ENCODE peak calls at places on chromosome 16, in nine cellular contexts. I, M, K, C, Q, Z, G, A and U are unnamed samples. For H3K4me1, the result is how much of the 10 kb centered on the place peaks cover.

GRCh38 chr16:52492789-52493357 is 54.1 kb downstream of the TOX3 start:
- DNase-seq in I (no peak), M (no peak), K (no peak), C (no peak), Q (no peak), Z (no peak), G (no peak), A (no peak), U (no peak)

GRCh38 chr16:67663151-67663876 is 2.6 kb downstream of the PARD6A start:
- DNase-seq in I (no peak), M (peak), K (peak), C (no peak), Q (no peak), Z (peak), G (peak), A (no peak), U (no peak)

GRCh38 chr16:10558305-10558704 is 22.1 kb downstream of the EMP2 start:
- DNase-seq in I (no peak), M (no peak), K (no peak), C (no peak), Q (no peak), Z (no peak), G (no peak), A (no peak), U (no peak)

GRCh38 chr16:10564591-10564990 is 15.8 kb downstream of the EMP2 start:
- DNase-seq in I (no peak), M (no peak), K (no peak), C (no peak), Q (no peak), Z (no peak), G (no peak), A (no peak), U (no peak)

GRCh38 chr16:77236063-77236511 is 36.9 kb downstream of the SYCE1L start:
- DNase-seq in I (peak), M (peak), K (peak), C (peak), Q (peak), Z (peak), G (peak), A (peak), U (peak)

GRCh38 chr16:12456355-12456754 is 347.3 kb downstream of the CPPED1 start:
- DNase-seq in I (no peak), M (no peak), K (no peak), C (no peak), Q (no peak), Z (no peak), G (no peak), A (no peak), U (no peak)

GRCh38 chr16:53784312-53784711 is 80.4 kb downstream of the FTO start:
- DNase-seq in I (no peak), M (no peak), K (no peak), C (no peak), Q (no peak), Z (no peak), G (no peak), A (no peak), U (no peak)

GRCh38 chr16:12021578-12022265 is 45.2 kb downstream of the SNX29 start:
- DNase-seq in I (no peak), M (no peak), K (no peak), C (no peak), Q (no peak), Z (no peak), G (no peak), A (no peak), U (no peak)

GRCh38 chr16:48365030-48365600 is 20.1 kb downstream of the SIAH1 start:
- DNase-seq in I (no peak), M (no peak), K (no peak), C (no peak), Q (no peak), Z (no peak), G (no peak), A (no peak), U (no peak)

GRCh38 chr16:78460428-78460827 is 361.0 kb downstream of the WWOX start:
- DNase-seq in I (no peak), M (no peak), K (no peak), C (no peak), Q (no peak), Z (no peak), G (no peak), A (no peak), U (no peak)

GRCh38 chr16:20966746-20967145 is 66.2 kb downstream of the LYRM1 start:
- DNase-seq in I (no peak), M (no peak), K (no peak), C (no peak), Q (no peak), Z (no peak), G (no peak), A (no peak), U (no peak)

GRCh38 chr16:19265531-19265930 is 20.0 kb upstream of the CLEC19A start:
- DNase-seq in I (no peak), M (no peak), K (no peak), C (no peak), Q (no peak), Z (no peak), G (no peak), A (no peak), U (no peak)
- H3K4me1 ChIP-seq in I (under half), M (under half), K (under half), C (under half), Q (under half), Z (under half), G (under half), A (under half), U (under half)

GRCh38 chr16:81277681-81278080 is 37.1 kb upstream of the GAN start:
- DNase-seq in I (no peak), M (no peak), K (no peak), C (no peak), Q (peak), Z (no peak), G (no peak), A (no peak), U (peak)
- H3K4me1 ChIP-seq in I (under half), M (under half), K (under half), C (under half), Q (under half), Z (under half), G (under half), A (under half), U (under half)

DNA sequence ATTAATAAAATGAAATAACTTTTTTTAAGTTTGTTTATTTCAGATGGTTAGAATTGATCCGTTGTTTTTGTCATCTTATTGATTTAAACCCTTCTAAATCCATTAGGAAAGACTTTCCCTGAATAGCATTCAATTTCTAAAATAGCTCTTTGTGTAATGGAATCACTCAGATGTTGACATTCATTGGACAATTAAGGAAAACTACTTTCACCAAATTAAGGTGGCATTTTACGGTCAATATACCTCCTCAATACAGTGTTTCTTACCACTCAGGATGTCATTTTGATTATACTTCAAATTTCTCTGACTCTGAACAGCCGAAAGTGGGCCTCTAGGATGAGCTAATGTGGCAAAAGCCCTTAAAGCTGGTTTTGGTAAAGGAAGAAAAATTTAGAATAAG is 1.8 kb downstream of the ARL6IP1 start:
- DNase-seq in I (no peak), M (no peak), K (no peak), C (no peak), Q (no peak), Z (no peak), G (no peak), A (no peak), U (no peak)
- H3K4me1 ChIP-seq in I (under half), M (half or more), K (under half), C (under half), Q (under half), Z (under half), G (under half), A (under half), U (under half)

GRCh38 chr16:66508914-66509496 is 40.9 kb downstream of the TK2 start:
- DNase-seq in I (peak), M (no peak), K (peak), C (no peak), Q (no peak), Z (no peak), G (no peak), A (no peak), U (no peak)
- H3K4me1 ChIP-seq in I (under half), M (half or more), K (under half), C (under half), Q (under half), Z (under half), G (under half), A (under half), U (half or more)

GRCh38 chr16:17469742-17470001 is 1.1 kb downstream of the XYLT1 start:
- DNase-seq in I (no peak), M (no peak), K (no peak), C (no peak), Q (no peak), Z (no peak), G (no peak), A (no peak), U (no peak)

GRCh38 chr16:17474037-17474436 is 3.3 kb upstream of the XYLT1 start:
- DNase-seq in I (no peak), M (no peak), K (no peak), C (no peak), Q (no peak), Z (no peak), G (peak), A (peak), U (no peak)

GRCh38 chr16:17470871-17471744 is at the start of gene XYLT1:
- DNase-seq in I (peak), M (peak), K (peak), C (no peak), Q (peak), Z (peak), G (no peak), A (peak), U (peak)

GRCh38 chr16:17470002-17470870 is 524 bp downstream of the XYLT1 start:
- DNase-seq in I (no peak), M (no peak), K (peak), C (no peak), Q (peak), Z (peak), G (no peak), A (peak), U (peak)

DNA sequence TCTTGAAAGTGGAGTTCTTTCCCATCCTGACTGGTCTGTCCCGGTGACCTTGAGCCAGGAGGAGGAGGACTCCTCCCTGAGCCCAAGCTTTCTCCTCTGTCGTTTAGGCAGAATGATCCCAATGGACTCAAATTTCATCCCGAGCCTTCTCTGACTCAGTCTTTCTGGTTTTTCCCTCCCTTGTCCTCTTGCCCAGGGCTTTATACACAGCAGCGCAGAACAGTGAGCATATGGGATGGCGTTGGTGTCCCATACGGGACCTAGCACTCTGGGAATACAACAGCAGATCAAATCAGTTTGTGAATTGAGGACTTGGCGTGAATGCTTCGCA is 950 bp upstream of the XYLT1 start:
- DNase-seq in I (no peak), M (no peak), K (no peak), C (no peak), Q (no peak), Z (no peak), G (no peak), A (no peak), U (no peak)
- H3K4me1 ChIP-seq in I (under half), M (under half), K (under half), C (under half), Q (under half), Z (under half), G (under half), A (under half), U (under half)

GRCh38 chr16:56303880-56304279 is 112.6 kb downstream of the GNAO1 start:
- DNase-seq in I (no peak), M (no peak), K (no peak), C (no peak), Q (no peak), Z (no peak), G (no peak), A (no peak), U (no peak)
- H3K4me1 ChIP-seq in I (under half), M (under half), K (under half), C (under half), Q (under half), Z (under half), G (under half), A (under half), U (under half)

GRCh38 chr16:27238016-27238587 is 30.5 kb downstream of the NSMCE1 start:
- DNase-seq in I (peak), M (no peak), K (no peak), C (no peak), Q (peak), Z (peak), G (no peak), A (no peak), U (no peak)
- H3K4me1 ChIP-seq in I (half or more), M (half or more), K (under half), C (under half), Q (half or more), Z (half or more), G (under half), A (under half), U (half or more)

GRCh38 chr16:31181102-31181830 is 1.3 kb downstream of the FUS start:
- DNase-seq in I (peak), M (peak), K (peak), C (no peak), Q (peak), Z (peak), G (peak), A (peak), U (peak)

GRCh38 chr16:31177136-31177535 is 2.8 kb upstream of the FUS start:
- DNase-seq in I (no peak), M (no peak), K (no peak), C (no peak), Q (no peak), Z (peak), G (no peak), A (no peak), U (no peak)

GRCh38 chr16:31182391-31182790 is 2.5 kb downstream of the FUS start:
- DNase-seq in I (no peak), M (no peak), K (no peak), C (no peak), Q (no peak), Z (no peak), G (no peak), A (no peak), U (no peak)

GRCh38 chr16:31179747-31180458 is at the start of gene FUS:
- DNase-seq in I (peak), M (peak), K (peak), C (no peak), Q (peak), Z (peak), G (peak), A (peak), U (peak)

GRCh38 chr16:31179153-31179746 is 689 bp upstream of the FUS start:
- DNase-seq in I (no peak), M (no peak), K (peak), C (no peak), Q (no peak), Z (no peak), G (no peak), A (no peak), U (no peak)
- H3K4me1 ChIP-seq in I (under half), M (under half), K (under half), C (under half), Q (under half), Z (half or more), G (under half), A (under half), U (under half)

GRCh38 chr16:24778676-24779075 is 49.2 kb downstream of the TNRC6A start:
- DNase-seq in I (no peak), M (no peak), K (no peak), C (no peak), Q (no peak), Z (no peak), G (no peak), A (no peak), U (no peak)

GRCh38 chr16:24773771-24774427 is 44.4 kb downstream of the TNRC6A start:
- DNase-seq in I (no peak), M (no peak), K (no peak), C (no peak), Q (no peak), Z (no peak), G (no peak), A (no peak), U (no peak)

GRCh38 chr16:24775455-24775854 is 46.0 kb downstream of the TNRC6A start:
- DNase-seq in I (no peak), M (no peak), K (no peak), C (no peak), Q (peak), Z (no peak), G (no peak), A (no peak), U (no peak)

GRCh38 chr16:24774510-24774909 is 45.1 kb downstream of the TNRC6A start:
- DNase-seq in I (no peak), M (no peak), K (no peak), C (no peak), Q (no peak), Z (no peak), G (no peak), A (no peak), U (no peak)

GRCh38 chr16:24776486-24777220 is 47.2 kb downstream of the TNRC6A start:
- DNase-seq in I (peak), M (peak), K (no peak), C (no peak), Q (no peak), Z (no peak), G (no peak), A (peak), U (no peak)
- H3K4me1 ChIP-seq in I (half or more), M (half or more), K (under half), C (under half), Q (under half), Z (under half), G (under half), A (under half), U (under half)